ENCODE peak calls at places on chromosomes 7 and 10, in six cellular contexts. O is suprapubic skin, Y is sigmoid colon, P is breast epithelium, C is GM12878, E is H1. H is an unnamed sample.

GRCh38 chr7:77747718-77748117 is 50.5 kb downstream of the TMEM60 start:
- DNase-seq in O (no peak), Y (no peak), P (no peak), C (no peak), E (no peak), H (no peak)

GRCh38 chr7:111931016-111931517 is 275.1 kb downstream of the DOCK4 start:
- DNase-seq in O (no peak), Y (no peak), P (no peak), C (no peak), E (no peak), H (no peak)

GRCh38 chr10:6958723-6959122 is 378.6 kb upstream of the PRKCQ start:
- DNase-seq in O (no peak), Y (no peak), P (no peak), C (no peak), E (no peak), H (no peak)

GRCh38 chr7:66267249-66267648 is 62.1 kb downstream of the TPST1 start:
- DNase-seq in O (no peak), Y (peak; percentile 74), P (no peak), C (no peak), E (no peak), H (no peak)

GRCh38 chr7:20197125-20197524 is 20.1 kb downstream of the MACC1 start:
- DNase-seq in O (no peak), Y (no peak), P (no peak), C (no peak), E (no peak), H (no peak)

GRCh38 chr10:71448146-71448545 is 51.4 kb downstream of the CDH23 start:
- DNase-seq in O (no peak), Y (no peak), P (no peak), C (no peak), E (no peak), H (no peak)

GRCh38 chr10:113555751-113556150 is 2.9 kb downstream of the HABP2 start:
- DNase-seq in O (no peak), Y (no peak), P (no peak), C (no peak), E (no peak), H (no peak)

GRCh38 chr10:17474595-17474994 is 20.2 kb upstream of the ST8SIA6 start:
- DNase-seq in O (no peak), Y (no peak), P (no peak), C (no peak), E (no peak), H (no peak)

GRCh38 chr7:123846217-123846891 is 1.4 kb downstream of the HYAL4 start:
- DNase-seq in O (no peak), Y (no peak), P (no peak), C (peak; percentile 7), E (no peak), H (no peak)

GRCh38 chr7:39951156-39951942 is 1.3 kb downstream of the CDK13 start:
- DNase-seq in O (peak; percentile 82), Y (peak; percentile 79), P (peak; percentile 60), C (no peak), E (no peak), H (peak; percentile 43)

GRCh38 chr10:43193496-43194080 is 55.3 kb downstream of the CSGALNACT2 start:
- DNase-seq in O (no peak), Y (no peak), P (no peak), C (no peak), E (no peak), H (no peak)

GRCh38 chr7:28975987-28976386 is 17.9 kb upstream of the TRIL start:
- DNase-seq in O (no peak), Y (no peak), P (no peak), C (no peak), E (no peak), H (no peak)

GRCh38 chr7:23759556-23760391 is 49.8 kb downstream of the STK31 start:
- DNase-seq in O (no peak), Y (no peak), P (no peak), C (no peak), E (no peak), H (no peak)

GRCh38 chr7:41916450-41916927 is 213.6 kb upstream of the INHBA start:
- DNase-seq in O (peak; percentile 58), Y (peak; percentile 68), P (no peak), C (no peak), E (no peak), H (no peak)

GRCh38 chr7:103952408-103952807 is 37.0 kb downstream of the RELN start:
- DNase-seq in O (no peak), Y (no peak), P (no peak), C (no peak), E (no peak), H (no peak)

GRCh38 chr10:103069453-103070331 is 123.4 kb downstream of the NT5C2 start:
- DNase-seq in O (no peak), Y (no peak), P (peak; percentile 75), C (peak; percentile 46), E (peak; percentile 33), H (no peak)

GRCh38 chr7:38702002-38702535 is 70.9 kb upstream of the AMPH start:
- DNase-seq in O (no peak), Y (no peak), P (no peak), C (no peak), E (no peak), H (no peak)

GRCh38 chr10:129680661-129681344 is 213.8 kb downstream of the MGMT start:
- DNase-seq in O (no peak), Y (no peak), P (no peak), C (no peak), E (no peak), H (no peak)

GRCh38 chr10:79331709-79332108 is 15.6 kb upstream of the PPIF start:
- DNase-seq in O (no peak), Y (no peak), P (no peak), C (peak; percentile 81), E (no peak), H (no peak)

GRCh38 chr10:10642741-10643280 is 374.9 kb upstream of the CELF2 start:
- DNase-seq in O (no peak), Y (no peak), P (no peak), C (no peak), E (no peak), H (no peak)

GRCh38 chr10:124942317-124943169 is 620 bp downstream of the ZRANB1 start:
- DNase-seq in O (no peak), Y (no peak), P (no peak), C (no peak), E (no peak), H (no peak)

GRCh38 chr7:12550956-12551355 is 19.6 kb upstream of the SCIN start:
- DNase-seq in O (no peak), Y (no peak), P (no peak), C (no peak), E (no peak), H (no peak)

GRCh38 chr10:3785849-3786290 is 861 bp upstream of the KLF6 start:
- DNase-seq in O (no peak), Y (peak; percentile 78), P (no peak), C (no peak), E (no peak), H (no peak)

GRCh38 chr10:24406809-24407483 is 198.0 kb downstream of the KIAA1217 start:
- DNase-seq in O (no peak), Y (no peak), P (no peak), C (no peak), E (no peak), H (no peak)
- TF ChIP-seq POLR2AphosphoS5 in O (no peak), Y (no peak), P (no peak), C (no peak), E (no peak), H (no peak)

GRCh38 chr7:22622386-22622785 is 104.6 kb upstream of the IL6 start:
- DNase-seq in O (no peak), Y (no peak), P (no peak), C (no peak), E (no peak), H (no peak)
- TF ChIP-seq POLR2AphosphoS5 in O (no peak), Y (no peak), P (no peak), C (no peak), E (no peak), H (no peak)

DNA sequence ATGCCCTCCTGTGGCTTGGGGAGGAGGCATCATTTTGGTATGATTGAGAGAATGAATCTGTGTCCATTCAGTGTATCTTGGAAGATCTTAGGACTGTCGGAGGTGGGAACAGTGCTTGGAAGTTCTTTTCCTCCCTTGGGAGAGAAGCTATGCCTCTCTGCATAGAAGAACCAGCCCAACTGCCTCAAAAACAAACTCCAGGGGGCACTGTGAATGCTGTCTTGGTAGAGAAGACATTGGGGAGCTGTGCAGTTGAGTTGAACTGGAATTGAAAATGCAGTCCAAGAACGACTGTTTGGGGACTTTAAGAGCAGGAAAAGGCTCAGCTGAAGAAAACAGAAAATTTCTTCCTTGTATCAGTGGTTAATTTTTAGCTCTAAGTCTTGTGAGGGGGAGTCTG is 4.9 kb upstream of the GJD4 start:
- DNase-seq in O (no peak), Y (no peak), P (no peak), C (no peak), E (no peak), H (no peak)
- TF ChIP-seq POLR2AphosphoS5 in O (no peak), Y (no peak), P (no peak), C (no peak), E (no peak), H (no peak)

GRCh38 chr7:138459300-138460175 is 521 bp upstream of the TRIM24 start:
- DNase-seq in O (peak; percentile 98), Y (peak; percentile 98), P (no peak), C (peak; percentile 92), E (peak; percentile 96), H (no peak)
- TF ChIP-seq POLR2AphosphoS5 in O (no peak), Y (no peak), P (no peak), C (no peak), E (peak; percentile 92), H (no peak)

DNA sequence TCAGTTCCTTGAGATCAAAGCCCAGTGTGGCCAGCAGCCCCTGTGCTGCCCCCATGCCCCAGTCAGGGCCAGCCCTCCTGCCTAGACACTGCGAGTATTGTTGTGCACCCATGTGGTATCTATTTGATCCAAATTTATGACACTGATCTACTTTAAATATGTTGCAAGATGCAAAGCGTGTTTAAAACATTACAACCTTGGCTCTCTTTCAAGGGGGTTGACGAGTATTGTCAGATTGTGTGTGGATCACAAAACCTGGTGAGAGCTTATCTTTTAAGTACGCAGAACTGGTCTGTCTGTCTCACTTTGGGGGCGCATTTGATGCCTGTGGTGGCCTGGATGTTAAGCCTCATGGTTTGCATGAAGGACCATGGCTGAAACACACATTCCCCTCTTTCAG is 108.9 kb downstream of the COL13A1 start:
- DNase-seq in O (no peak), Y (no peak), P (no peak), C (no peak), E (no peak), H (no peak)
- TF ChIP-seq POLR2AphosphoS5 in O (no peak), Y (no peak), P (no peak), C (no peak), E (no peak), H (no peak)

H was measured in GM12891.